ENCODE peak calls at places on chromosomes 6 and 20, in seven cellular contexts. M is fibroblast of the aortic adventitia; E is Panc1; W is lower leg skin; R is activated CD8-positive, alpha-beta T cell treated with anti-CD3 and anti-CD28 coated beads for 36 hours; D is fibroblast of mammary gland; Y is natural killer cell. C is an unnamed sample.
A peak's percentile ranks its signal among the peaks of the same experiment; 100 is the strongest.

GRCh38 chr6:44126320-44127149 is 717 bp downstream of the MRPL14 start:
- DNase-seq in D (peak; percentile 77), W (peak; percentile 91), M (peak; percentile 67), E (no peak), Y (peak; percentile 68), R (peak; percentile 94), C (peak; percentile 43)

GRCh38 chr20:19143890-19144289 is 68.6 kb upstream of the SLC24A3 start:
- DNase-seq in R (no peak), W (no peak), M (no peak), D (no peak), Y (no peak), E (no peak), C (no peak)

GRCh38 chr6:105892577-105893262 is 193.4 kb upstream of the PRDM1 start:
- DNase-seq in Y (no peak), R (no peak), D (no peak), M (no peak), W (no peak), E (no peak), C (no peak)

GRCh38 chr20:48143435-48144081 is 358.3 kb upstream of the SULF2 start:
- DNase-seq in E (no peak), Y (no peak), R (no peak), D (no peak), W (no peak), M (peak; percentile 4), C (no peak)

GRCh38 chr6:150878347-150879213 is 13.1 kb downstream of the MTHFD1L start:
- DNase-seq in W (peak; percentile 56), Y (no peak), E (no peak), D (no peak), M (no peak), R (no peak), C (no peak)

GRCh38 chr6:15395087-15395486 is 149.2 kb downstream of the JARID2 start:
- DNase-seq in W (no peak), M (no peak), R (no peak), E (no peak), Y (no peak), D (no peak), C (no peak)

GRCh38 chr20:56631318-56631989 is 2.3 kb downstream of the TFAP2C start:
- DNase-seq in E (no peak), Y (no peak), R (no peak), M (no peak), W (no peak), D (no peak), C (no peak)

GRCh38 chr6:24387818-24388217 is 14.9 kb upstream of the MRS2 start:
- DNase-seq in E (no peak), Y (no peak), M (no peak), R (no peak), W (no peak), D (no peak), C (no peak)

GRCh38 chr6:82246802-82247633 is 526 bp downstream of the IBTK start:
- DNase-seq in W (peak; percentile 89), E (no peak), M (peak; percentile 45), D (peak; percentile 44), R (peak; percentile 43), Y (no peak), C (no peak)

GRCh38 chr20:58011106-58011946 is 217.1 kb downstream of the ANKRD60 start:
- DNase-seq in M (no peak), Y (no peak), W (peak; percentile 77), D (no peak), R (no peak), E (no peak), C (no peak)

GRCh38 chr6:142551145-142551811 is 249.5 kb downstream of the ADGRG6 start:
- DNase-seq in Y (no peak), E (no peak), W (peak; percentile 86), D (peak; percentile 7), M (no peak), R (peak; percentile 82), C (no peak)

GRCh38 chr6:113018351-113019151 is 671.4 kb downstream of the RFPL4B start:
- DNase-seq in D (peak; percentile 93), Y (no peak), M (peak; percentile 96), W (no peak), E (no peak), R (no peak), C (no peak)

GRCh38 chr6:28880894-28881780 is 42.6 kb downstream of the TRIM27 start:
- DNase-seq in W (no peak), M (peak; percentile 85), Y (peak; percentile 60), D (peak; percentile 76), R (peak; percentile 82), E (no peak), C (peak; percentile 48)

GRCh38 chr20:56634735-56635422 is 5.8 kb downstream of the TFAP2C start:
- DNase-seq in Y (no peak), R (no peak), M (no peak), D (no peak), W (no peak), E (no peak), C (no peak)

GRCh38 chr20:21303061-21303871 is at the start of gene XRN2:
- DNase-seq in D (peak; percentile 92), M (peak; percentile 93), R (peak; percentile 96), Y (peak; percentile 94), W (peak; percentile 99), E (no peak), C (peak; percentile 93)
- TF ChIP-seq CTCF in D (no peak), M (no peak), R (no peak), Y (no peak), W (no peak), E (no peak), C (no peak)

GRCh38 chr6:71463061-71463460 is 174.4 kb downstream of the OGFRL1 start:
- DNase-seq in R (no peak), W (no peak), E (no peak), Y (no peak), M (peak; percentile 71), D (no peak), C (no peak)

GRCh38 chr6:71468841-71469750 is 180.5 kb downstream of the OGFRL1 start:
- DNase-seq in R (no peak), Y (no peak), D (peak; percentile 94), M (peak; percentile 92), E (no peak), W (no peak), C (no peak)

GRCh38 chr6:71468038-71468437 is 179.4 kb downstream of the OGFRL1 start:
- DNase-seq in E (no peak), Y (no peak), W (no peak), R (no peak), D (no peak), M (no peak), C (no peak)

GRCh38 chr6:71465096-71465495 is 176.5 kb downstream of the OGFRL1 start:
- DNase-seq in E (no peak), M (no peak), W (no peak), R (no peak), D (no peak), Y (no peak), C (no peak)

DNA sequence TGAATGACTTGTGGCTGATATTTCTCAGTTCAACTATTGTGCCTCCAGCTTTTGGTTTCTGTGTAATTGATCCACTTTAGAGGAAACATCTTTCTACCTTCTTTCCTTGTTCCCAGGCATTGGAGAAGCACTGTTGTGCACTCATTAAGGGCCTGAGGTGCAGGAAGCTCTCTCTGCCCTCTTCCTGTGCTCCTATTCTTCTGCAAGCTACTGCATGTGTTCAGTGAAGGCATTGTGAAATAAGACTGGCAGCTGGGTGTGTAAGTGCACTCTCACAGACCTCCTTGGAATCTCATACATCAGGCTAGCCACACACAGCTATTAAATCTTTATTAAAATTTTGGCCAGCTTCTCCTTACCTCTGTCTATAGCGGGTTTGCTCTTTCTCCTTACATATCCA is 177.8 kb downstream of the OGFRL1 start:
- DNase-seq in Y (no peak), W (no peak), R (no peak), D (no peak), M (no peak), E (no peak), C (no peak)
- TF ChIP-seq CTCF in Y (no peak), W (no peak), R (no peak), D (no peak), M (no peak), E (no peak), C (no peak)

GRCh38 chr6:40419377-40419776 is 167.8 kb downstream of the LRFN2 start:
- DNase-seq in R (no peak), M (peak; percentile 12), W (no peak), E (no peak), Y (no peak), D (peak; percentile 35), C (no peak)
- TF ChIP-seq CTCF in R (no peak), M (no peak), W (no peak), E (no peak), Y (no peak), D (no peak), C (no peak)

GRCh38 chr20:43389839-43390626 is 67.7 kb upstream of the SRSF6 start:
- DNase-seq in E (no peak), M (no peak), R (peak; percentile 20), W (no peak), D (no peak), Y (no peak), C (no peak)
- TF ChIP-seq CTCF in E (peak; percentile 82), M (peak; percentile 61), R (peak; percentile 62), W (no peak), D (peak; percentile 43), Y (no peak), C (no peak)

GRCh38 chr20:42046686-42047085 is 428.5 kb upstream of the CHD6 start:
- DNase-seq in Y (no peak), W (no peak), E (no peak), M (no peak), R (no peak), D (no peak), C (no peak)

GRCh38 chr20:42043921-42044320 is 425.7 kb upstream of the CHD6 start:
- DNase-seq in D (no peak), W (no peak), Y (no peak), R (no peak), E (no peak), M (no peak), C (no peak)

DNA sequence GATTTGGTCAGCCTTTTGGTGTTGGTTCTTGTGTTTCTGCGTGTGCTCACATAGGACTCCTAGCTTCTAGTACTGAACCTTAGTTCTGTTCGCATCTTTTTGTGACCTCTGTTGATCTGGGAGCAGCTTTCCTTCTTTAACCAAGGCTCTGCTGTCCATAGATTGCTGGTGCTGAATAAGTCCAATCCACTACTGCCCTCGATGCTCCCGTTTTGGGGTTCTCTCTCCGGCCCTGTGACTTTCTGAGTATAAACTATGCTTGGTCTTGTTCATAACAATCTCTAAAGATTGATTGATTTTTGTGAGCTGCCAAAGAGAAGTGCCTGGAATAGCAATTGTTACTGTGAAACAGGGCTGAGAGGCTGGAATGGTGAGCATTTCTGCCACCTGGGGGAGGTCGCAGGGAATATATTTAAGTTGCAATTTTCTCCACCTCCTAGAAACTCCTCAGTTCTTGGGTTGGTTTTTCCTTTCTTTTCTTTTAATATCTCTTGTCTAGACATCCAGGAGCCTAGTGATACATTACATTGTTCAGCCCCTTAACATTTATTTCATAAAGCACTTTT is 422.9 kb upstream of the CHD6 start:
- DNase-seq in D (no peak), Y (no peak), M (no peak), E (no peak), W (no peak), R (no peak), C (no peak)
- TF ChIP-seq CTCF in D (no peak), Y (no peak), M (no peak), E (peak; percentile 24), W (no peak), R (no peak), C (no peak)

GRCh38 chr20:36666181-36666740 is 20.3 kb upstream of the SLA2 start:
- DNase-seq in W (no peak), M (peak; percentile 60), Y (no peak), D (peak; percentile 20), R (no peak), E (no peak), C (no peak)
- TF ChIP-seq CTCF in W (no peak), M (peak; percentile 26), Y (no peak), D (no peak), R (no peak), E (no peak), C (no peak)